ENCODE peak calls at places on chromosomes 7 and 10, in eight cellular contexts. One of them, this sample, is unnamed.
A peak's percentile ranks its signal among the peaks of the same experiment; 100 is the strongest.

GRCh38 chr10:49552277-49552676 is 13.4 kb upstream of the ERCC6 start:
- DNase-seq in H9: no peak
- DNase-seq in WERI-Rb-1: no peak
- DNase-seq in body of pancreas: no peak
- DNase-seq in Calu3: no peak
- DNase-seq in astrocyte of the spinal cord: peak; percentile 80
- DNase-seq in hepatocyte: peak; percentile 25
- DNase-seq in B cell: no peak
- DNase-seq in this sample: no peak

GRCh38 chr7:490461-491291 is 29.0 kb downstream of the PDGFA start:
- DNase-seq in H9: no peak
- DNase-seq in WERI-Rb-1: peak; percentile 36
- DNase-seq in body of pancreas: no peak
- DNase-seq in Calu3: no peak
- DNase-seq in astrocyte of the spinal cord: no peak
- DNase-seq in hepatocyte: no peak
- DNase-seq in B cell: no peak
- DNase-seq in this sample: no peak

GRCh38 chr10:26909753-26910152 is 49.0 kb upstream of the ABI1 start:
- DNase-seq in H9: no peak
- DNase-seq in WERI-Rb-1: no peak
- DNase-seq in body of pancreas: no peak
- DNase-seq in Calu3: no peak
- DNase-seq in astrocyte of the spinal cord: no peak
- DNase-seq in hepatocyte: no peak
- DNase-seq in B cell: no peak
- DNase-seq in this sample: no peak

GRCh38 chr7:31408120-31408729 is 67.7 kb upstream of the NEUROD6 start:
- DNase-seq in H9: no peak
- DNase-seq in WERI-Rb-1: no peak
- DNase-seq in body of pancreas: no peak
- DNase-seq in Calu3: peak; percentile 36
- DNase-seq in astrocyte of the spinal cord: peak; percentile 73
- DNase-seq in hepatocyte: peak; percentile 70
- DNase-seq in B cell: no peak
- DNase-seq in this sample: no peak

GRCh38 chr10:112299456-112299855 is 16.3 kb downstream of the TECTB start:
- DNase-seq in H9: no peak
- DNase-seq in WERI-Rb-1: no peak
- DNase-seq in body of pancreas: no peak
- DNase-seq in Calu3: no peak
- DNase-seq in astrocyte of the spinal cord: no peak
- DNase-seq in hepatocyte: no peak
- DNase-seq in B cell: no peak
- DNase-seq in this sample: no peak

GRCh38 chr7:35839860-35840854 is 39.3 kb downstream of the SEPTIN7 start:
- DNase-seq in H9: no peak
- DNase-seq in WERI-Rb-1: no peak
- DNase-seq in body of pancreas: no peak
- DNase-seq in Calu3: no peak
- DNase-seq in astrocyte of the spinal cord: peak; percentile 52
- DNase-seq in hepatocyte: no peak
- DNase-seq in B cell: no peak
- DNase-seq in this sample: no peak

GRCh38 chr7:5408777-5409176 is 14.9 kb downstream of the TNRC18 start:
- DNase-seq in H9: no peak
- DNase-seq in WERI-Rb-1: no peak
- DNase-seq in body of pancreas: no peak
- DNase-seq in Calu3: no peak
- DNase-seq in astrocyte of the spinal cord: peak; percentile 63
- DNase-seq in hepatocyte: no peak
- DNase-seq in B cell: no peak
- DNase-seq in this sample: no peak

GRCh38 chr10:77554996-77555397 is 82.6 kb downstream of the KCNMA1 start:
- DNase-seq in H9: no peak
- DNase-seq in WERI-Rb-1: no peak
- DNase-seq in body of pancreas: no peak
- DNase-seq in Calu3: no peak
- DNase-seq in astrocyte of the spinal cord: peak; percentile 44
- DNase-seq in hepatocyte: no peak
- DNase-seq in B cell: no peak
- DNase-seq in this sample: no peak

GRCh38 chr7:1839701-1840100 is 169.6 kb downstream of the ELFN1 start:
- DNase-seq in H9: no peak
- DNase-seq in WERI-Rb-1: peak; percentile 42
- DNase-seq in body of pancreas: no peak
- DNase-seq in Calu3: no peak
- DNase-seq in astrocyte of the spinal cord: no peak
- DNase-seq in hepatocyte: no peak
- DNase-seq in B cell: no peak
- DNase-seq in this sample: no peak

GRCh38 chr10:69456880-69457693 is 5.8 kb downstream of the TSPAN15 start:
- DNase-seq in H9: no peak
- DNase-seq in WERI-Rb-1: no peak
- DNase-seq in body of pancreas: no peak
- DNase-seq in Calu3: peak; percentile 24
- DNase-seq in astrocyte of the spinal cord: no peak
- DNase-seq in hepatocyte: no peak
- DNase-seq in B cell: no peak
- DNase-seq in this sample: no peak

GRCh38 chr7:16189026-16189715 is 232.2 kb downstream of the CRPPA start:
- DNase-seq in H9: no peak
- DNase-seq in WERI-Rb-1: no peak
- DNase-seq in body of pancreas: no peak
- DNase-seq in Calu3: no peak
- DNase-seq in astrocyte of the spinal cord: peak; percentile 30
- DNase-seq in hepatocyte: no peak
- DNase-seq in B cell: no peak
- DNase-seq in this sample: no peak

GRCh38 chr7:44065431-44066110 is at the start of gene PGAM2:
- DNase-seq in H9: peak; percentile 76
- DNase-seq in WERI-Rb-1: peak; percentile 84
- DNase-seq in body of pancreas: no peak
- DNase-seq in Calu3: no peak
- DNase-seq in astrocyte of the spinal cord: no peak
- DNase-seq in hepatocyte: no peak
- DNase-seq in B cell: peak; percentile 39
- DNase-seq in this sample: peak; percentile 39

GRCh38 chr7:55533050-55533728 is 39.1 kb downstream of the VOPP1 start:
- DNase-seq in H9: no peak
- DNase-seq in WERI-Rb-1: no peak
- DNase-seq in body of pancreas: no peak
- DNase-seq in Calu3: no peak
- DNase-seq in astrocyte of the spinal cord: peak; percentile 60
- DNase-seq in hepatocyte: no peak
- DNase-seq in B cell: peak; percentile 94
- DNase-seq in this sample: no peak

GRCh38 chr7:25009271-25009670 is 29.3 kb upstream of the OSBPL3 start:
- DNase-seq in H9: no peak
- DNase-seq in WERI-Rb-1: no peak
- DNase-seq in body of pancreas: no peak
- DNase-seq in Calu3: no peak
- DNase-seq in astrocyte of the spinal cord: peak; percentile 86
- DNase-seq in hepatocyte: no peak
- DNase-seq in B cell: no peak
- DNase-seq in this sample: no peak

GRCh38 chr10:58209669-58210068 is 58.0 kb downstream of the IPMK start:
- DNase-seq in H9: no peak
- DNase-seq in WERI-Rb-1: no peak
- DNase-seq in body of pancreas: no peak
- DNase-seq in Calu3: no peak
- DNase-seq in astrocyte of the spinal cord: peak; percentile 27
- DNase-seq in hepatocyte: no peak
- DNase-seq in B cell: no peak
- DNase-seq in this sample: no peak

GRCh38 chr7:11831727-11832495 is at the start of gene THSD7A:
- DNase-seq in H9: peak; percentile 66
- DNase-seq in WERI-Rb-1: peak; percentile 65
- DNase-seq in body of pancreas: peak; percentile 33
- DNase-seq in Calu3: peak; percentile 81
- DNase-seq in astrocyte of the spinal cord: peak; percentile 51
- DNase-seq in hepatocyte: peak; percentile 80
- DNase-seq in B cell: no peak
- DNase-seq in this sample: peak; percentile 55

DNA sequence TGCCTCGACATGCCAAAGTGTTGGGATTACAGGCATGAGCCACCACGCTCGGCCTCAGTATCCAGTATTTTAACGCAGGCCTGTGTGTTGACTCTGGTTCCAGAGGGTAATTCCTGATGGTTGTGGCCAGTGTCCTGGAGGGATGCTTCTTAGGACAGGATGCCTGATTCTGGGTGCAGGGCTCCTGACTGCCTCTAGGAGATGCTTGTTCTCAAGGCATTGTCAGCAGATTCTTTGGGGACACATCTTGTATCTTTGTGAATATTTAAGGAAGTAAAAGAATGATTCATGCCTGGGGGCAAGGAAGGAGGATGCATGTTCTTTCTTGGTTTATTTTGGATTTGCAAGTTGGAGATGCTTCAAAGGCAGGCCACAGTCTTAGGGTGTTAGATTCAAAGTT is 2.2 kb downstream of the ZDHHC4 start:
- DNase-seq in H9: peak; percentile 43
- DNase-seq in WERI-Rb-1: no peak
- DNase-seq in body of pancreas: no peak
- DNase-seq in Calu3: no peak
- DNase-seq in astrocyte of the spinal cord: no peak
- DNase-seq in hepatocyte: no peak
- DNase-seq in B cell: no peak
- DNase-seq in this sample: no peak
- TF ChIP-seq CTCF in H9: peak; percentile 52
- TF ChIP-seq CTCF in WERI-Rb-1: no peak
- TF ChIP-seq CTCF in body of pancreas: no peak
- TF ChIP-seq CTCF in Calu3: no peak
- TF ChIP-seq CTCF in astrocyte of the spinal cord: peak; percentile 26
- TF ChIP-seq CTCF in hepatocyte: no peak
- TF ChIP-seq CTCF in B cell: no peak
- TF ChIP-seq CTCF in this sample: peak; percentile 29

GRCh38 chr10:96413151-96413787 is 54.5 kb upstream of the OPALIN start:
- DNase-seq in H9: no peak
- DNase-seq in WERI-Rb-1: peak; percentile 53
- DNase-seq in body of pancreas: no peak
- DNase-seq in Calu3: no peak
- DNase-seq in astrocyte of the spinal cord: no peak
- DNase-seq in hepatocyte: no peak
- DNase-seq in B cell: no peak
- DNase-seq in this sample: no peak
- TF ChIP-seq CTCF in H9: peak; percentile 73
- TF ChIP-seq CTCF in WERI-Rb-1: peak; percentile 67
- TF ChIP-seq CTCF in body of pancreas: no peak
- TF ChIP-seq CTCF in Calu3: no peak
- TF ChIP-seq CTCF in astrocyte of the spinal cord: peak; percentile 10
- TF ChIP-seq CTCF in hepatocyte: no peak
- TF ChIP-seq CTCF in B cell: no peak
- TF ChIP-seq CTCF in this sample: peak; percentile 18

DNA sequence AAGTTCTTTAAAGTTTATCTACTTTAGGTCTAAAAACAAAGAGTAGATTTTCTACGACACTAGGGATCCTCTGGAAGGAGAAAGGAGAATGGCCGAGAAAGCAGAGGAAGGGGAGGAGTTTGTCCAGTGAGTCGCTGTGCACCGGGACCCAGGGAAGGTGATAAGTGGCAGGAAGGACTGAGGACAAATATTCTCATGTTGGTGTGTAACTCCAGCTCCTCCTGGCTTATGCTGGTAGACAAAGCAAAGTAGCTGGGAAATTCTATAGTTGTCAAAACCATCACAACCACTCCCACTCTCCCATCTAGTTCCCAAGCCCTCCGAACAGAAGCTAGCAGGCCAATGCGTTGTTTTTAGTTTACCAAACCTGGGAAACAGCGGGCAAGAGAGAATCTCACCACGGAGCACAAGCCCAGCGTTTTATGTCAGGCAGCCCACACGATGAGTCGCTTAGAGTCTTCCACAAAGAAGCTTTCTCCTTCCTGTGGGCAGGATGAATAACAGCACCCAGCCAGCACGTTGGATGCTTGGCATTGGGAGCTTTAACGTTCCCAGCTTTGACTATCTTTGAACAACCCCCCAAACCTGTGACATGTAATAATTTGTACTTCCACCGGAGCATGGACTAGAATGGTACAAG is 32.9 kb upstream of the JCAD start:
- DNase-seq in H9: no peak
- DNase-seq in WERI-Rb-1: no peak
- DNase-seq in body of pancreas: no peak
- DNase-seq in Calu3: no peak
- DNase-seq in astrocyte of the spinal cord: peak; percentile 56
- DNase-seq in hepatocyte: no peak
- DNase-seq in B cell: no peak
- DNase-seq in this sample: no peak
- TF ChIP-seq CTCF in H9: no peak
- TF ChIP-seq CTCF in WERI-Rb-1: no peak
- TF ChIP-seq CTCF in body of pancreas: no peak
- TF ChIP-seq CTCF in Calu3: no peak
- TF ChIP-seq CTCF in astrocyte of the spinal cord: no peak
- TF ChIP-seq CTCF in hepatocyte: no peak
- TF ChIP-seq CTCF in B cell: no peak
- TF ChIP-seq CTCF in this sample: no peak

GRCh38 chr10:74888947-74889661 is 62.7 kb downstream of the KAT6B start:
- DNase-seq in H9: no peak
- DNase-seq in WERI-Rb-1: no peak
- DNase-seq in body of pancreas: peak; percentile 27
- DNase-seq in Calu3: peak; percentile 26
- DNase-seq in astrocyte of the spinal cord: no peak
- DNase-seq in hepatocyte: no peak
- DNase-seq in B cell: no peak
- DNase-seq in this sample: no peak
- TF ChIP-seq CTCF in H9: no peak
- TF ChIP-seq CTCF in WERI-Rb-1: peak; percentile 31
- TF ChIP-seq CTCF in body of pancreas: peak; percentile 43
- TF ChIP-seq CTCF in Calu3: peak; percentile 13
- TF ChIP-seq CTCF in astrocyte of the spinal cord: no peak
- TF ChIP-seq CTCF in hepatocyte: peak; percentile 6
- TF ChIP-seq CTCF in B cell: no peak
- TF ChIP-seq CTCF in this sample: no peak